ENCODE peak calls at places on chromosomes 5 and 9, in six cellular contexts. T is HTR-8/SVneo, L is fibroblast of pulmonary artery, I is left lobe of liver, F is stromal cell of bone marrow, C is fibroblast of mammary gland. U is an unnamed sample.

GRCh38 chr9:135410831-135411473 is 68.6 kb upstream of the PPP1R26 start:
- DNase-seq in C (no peak), F (no peak), L (no peak), T (no peak), I (no peak), U (no peak)

GRCh38 chr5:56838409-56839039 is 23.2 kb downstream of the MAP3K1 start:
- DNase-seq in F (peak), L (peak), T (no peak), C (peak), I (no peak), U (peak)

GRCh38 chr9:70085241-70085640 is 41.6 kb downstream of the MAMDC2 start:
- DNase-seq in L (peak), I (no peak), F (no peak), C (peak), T (peak), U (peak)

GRCh38 chr9:133511607-133512006 is 13.2 kb downstream of the MYMK start:
- DNase-seq in C (no peak), I (no peak), T (no peak), L (no peak), F (no peak), U (no peak)

GRCh38 chr5:145341842-145342241 is 493.3 kb downstream of the PRELID2 start:
- DNase-seq in I (no peak), T (no peak), L (no peak), F (no peak), C (peak), U (no peak)

GRCh38 chr5:66661149-66661548 is 65.0 kb downstream of the MAST4 start:
- DNase-seq in I (no peak), T (no peak), L (peak), C (peak), F (peak), U (peak)

GRCh38 chr9:19748278-19749126 is 40.3 kb downstream of the SLC24A2 start:
- DNase-seq in T (no peak), L (peak), C (peak), F (no peak), I (no peak), U (peak)

GRCh38 chr5:179131321-179131835 is 71.2 kb downstream of the ZNF354C start:
- DNase-seq in F (no peak), I (no peak), T (no peak), L (no peak), C (no peak), U (no peak)

GRCh38 chr9:131860430-131860829 is 120.6 kb upstream of the RAPGEF1 start:
- DNase-seq in T (no peak), I (no peak), C (no peak), F (no peak), L (no peak), U (no peak)

GRCh38 chr5:160188151-160188967 is 40.9 kb upstream of the FABP6 start:
- DNase-seq in C (peak), F (no peak), T (peak), L (peak), I (no peak), U (peak)

GRCh38 chr5:55037046-55037771 is 13.2 kb downstream of the GZMK start:
- DNase-seq in F (no peak), T (no peak), L (peak), C (peak), I (no peak), U (no peak)

GRCh38 chr9:92706218-92706940 is 36.4 kb upstream of the IPPK start:
- DNase-seq in I (no peak), T (no peak), L (peak), C (peak), F (no peak), U (peak)